ENCODE peak calls at places on chromosomes 12 and 14, in nine cellular contexts. H, V, F, A, C, U, S, X and J are unnamed samples.

GRCh38 chr12:96249196-96250118 is 55.3 kb downstream of the ELK3 start:
- DNase-seq in C (peak), F (no peak), U (no peak), A (peak), H (no peak), S (no peak), X (peak), V (no peak), J (no peak)

GRCh38 chr12:5493018-5493417 is 61.1 kb downstream of the NTF3 start:
- DNase-seq in A (no peak), H (no peak), V (no peak), F (no peak), S (no peak), U (no peak), X (no peak), C (no peak), J (no peak)

GRCh38 chr14:28057286-28058011 is 709.1 kb upstream of the FOXG1 start:
- DNase-seq in V (no peak), X (peak), F (no peak), C (no peak), H (peak), S (no peak), A (no peak), U (no peak), J (no peak)

GRCh38 chr14:77988966-77989365 is 181.2 kb upstream of the NRXN3 start:
- DNase-seq in X (peak), U (peak), H (peak), S (peak), C (no peak), F (peak), V (no peak), A (peak), J (no peak)

GRCh38 chr14:92607702-92608429 is 94.3 kb downstream of the RIN3 start:
- DNase-seq in A (peak), V (no peak), X (peak), C (no peak), S (no peak), F (peak), U (peak), H (no peak), J (no peak)

GRCh38 chr14:35401853-35402252 is 2.7 kb downstream of the NFKBIA start:
- DNase-seq in U (no peak), F (no peak), H (no peak), C (no peak), A (no peak), S (no peak), X (peak), V (no peak), J (no peak)

GRCh38 chr12:112944028-112944690 is 5.9 kb downstream of the OAS3 start:
- DNase-seq in U (no peak), V (no peak), H (no peak), S (no peak), X (no peak), C (no peak), F (no peak), A (no peak), J (no peak)

GRCh38 chr12:67068773-67069450 is 200.2 kb upstream of the CAND1 start:
- DNase-seq in X (peak), F (no peak), V (peak), A (peak), S (peak), C (peak), U (peak), H (no peak), J (peak)

GRCh38 chr12:51625370-51625769 is 34.3 kb downstream of the SCN8A start:
- DNase-seq in C (no peak), A (no peak), F (no peak), X (no peak), V (no peak), H (no peak), S (no peak), U (no peak), J (no peak)